ENCODE peak calls at places on chromosomes 1 and 21, in four cellular contexts. X is ovary, A is mammary epithelial cell, J is fibroblast of lung. C is an unnamed sample.

GRCh38 chr1:33094971-33095604 is 14.1 kb downstream of the AZIN2 start:
- DNase-seq in X (peak), A (peak), J (peak), C (peak)

GRCh38 chr1:9273177-9273576 is 19.5 kb upstream of the SPSB1 start:
- DNase-seq in X (no peak), A (no peak), J (no peak), C (no peak)

GRCh38 chr21:42405064-42406059 is 1.7 kb downstream of the UBASH3A start:
- DNase-seq in X (no peak), A (no peak), J (no peak), C (no peak)

GRCh38 chr21:32007461-32007860 is 134.6 kb downstream of the HUNK start:
- DNase-seq in X (no peak), A (no peak), J (peak), C (peak)

GRCh38 chr1:112317140-112317539 is 78.9 kb upstream of the CTTNBP2NL start:
- DNase-seq in X (no peak), A (no peak), J (no peak), C (no peak)

GRCh38 chr1:9603766-9604753 is 15.3 kb downstream of the TMEM201 start:
- DNase-seq in X (no peak), A (no peak), J (no peak), C (no peak)

GRCh38 chr1:64172458-64172983 is 30.9 kb upstream of the UBE2U start:
- DNase-seq in X (no peak), A (no peak), J (peak), C (no peak)

GRCh38 chr1:35115459-35116383 is 36.5 kb downstream of the ZMYM1 start:
- DNase-seq in X (no peak), A (no peak), J (peak), C (no peak)

GRCh38 chr1:234605983-234606730 is 3.8 kb downstream of the IRF2BP2 start:
- DNase-seq in X (no peak), A (peak), J (peak), C (peak)

GRCh38 chr1:7584157-7584556 is 186.9 kb upstream of the VAMP3 start:
- DNase-seq in X (no peak), A (no peak), J (no peak), C (no peak)

GRCh38 chr1:26327956-26328362 is 10.2 kb downstream of the CD52 start:
- DNase-seq in X (no peak), A (no peak), J (no peak), C (no peak)

GRCh38 chr21:45545236-45545570 is 3.0 kb upstream of the SLC19A1 start:
- DNase-seq in X (no peak), A (no peak), J (no peak), C (no peak)

GRCh38 chr21:28444131-28444530 is 548.5 kb downstream of the LTN1 start:
- DNase-seq in X (no peak), A (no peak), J (no peak), C (no peak)

GRCh38 chr1:21294266-21295058 is 4.2 kb upstream of the ECE1 start:
- DNase-seq in X (no peak), A (peak), J (peak), C (no peak)

GRCh38 chr1:220217383-220217988 is 54.8 kb downstream of the RAB3GAP2 start:
- DNase-seq in X (no peak), A (no peak), J (no peak), C (no peak)

GRCh38 chr1:28172690-28173150 is 3.8 kb downstream of the PTAFR start:
- DNase-seq in X (no peak), A (no peak), J (peak), C (no peak)

GRCh38 chr21:19853709-19854575 is 1144.3 kb upstream of the NCAM2 start:
- DNase-seq in X (no peak), A (no peak), J (no peak), C (no peak)

GRCh38 chr1:218266356-218266755 is 18.7 kb upstream of the RRP15 start:
- DNase-seq in X (no peak), A (no peak), J (peak), C (peak)

GRCh38 chr1:73162576-73162975 is 880.2 kb upstream of the NEGR1 start:
- DNase-seq in X (no peak), A (peak), J (peak), C (no peak)

GRCh38 chr1:182698977-182699672 is 14.7 kb upstream of the RGS8 start:
- DNase-seq in X (peak), A (no peak), J (no peak), C (no peak)

GRCh38 chr21:45982256-45982757 is 737 bp downstream of the COL6A1 start:
- DNase-seq in X (peak), A (no peak), J (no peak), C (no peak)

GRCh38 chr21:25428537-25428936 is 178.7 kb downstream of the MRPL39 start:
- DNase-seq in X (no peak), A (peak), J (no peak), C (no peak)

GRCh38 chr21:33403786-33404571 is 766 bp downstream of the IFNGR2 start:
- DNase-seq in X (peak), A (peak), J (peak), C (peak)

GRCh38 chr1:63690966-63691365 is 82.9 kb upstream of the ROR1 start:
- DNase-seq in X (no peak), A (no peak), J (no peak), C (peak)

GRCh38 chr1:193110246-193110645 is 5.0 kb upstream of the GLRX2 start:
- DNase-seq in X (no peak), A (no peak), J (no peak), C (no peak)

GRCh38 chr1:24904731-24905354 is 25.2 kb downstream of the RUNX3 start:
- DNase-seq in X (peak), A (no peak), J (no peak), C (no peak)

GRCh38 chr1:164726235-164726634 is 167.3 kb downstream of the PBX1 start:
- DNase-seq in X (no peak), A (peak), J (peak), C (no peak)

GRCh38 chr1:166698771-166699170 is 140.5 kb upstream of the POGK start:
- DNase-seq in X (no peak), A (no peak), J (no peak), C (no peak)

GRCh38 chr1:76279387-76279748 is 204.8 kb downstream of the ST6GALNAC3 start:
- DNase-seq in X (no peak), A (no peak), J (no peak), C (no peak)

GRCh38 chr1:115373305-115373704 is 35.3 kb upstream of the NGF start:
- DNase-seq in X (no peak), A (peak), J (peak), C (peak)

GRCh38 chr1:234617135-234617985 is 7.4 kb upstream of the IRF2BP2 start:
- DNase-seq in X (no peak), A (peak), J (peak), C (peak)

GRCh38 chr1:206941766-206942418 is 4.4 kb downstream of the PIGR start:
- DNase-seq in X (no peak), A (no peak), J (no peak), C (no peak)

GRCh38 chr1:40997096-40997495 is 17.6 kb downstream of the CTPS1 start:
- DNase-seq in X (no peak), A (no peak), J (no peak), C (no peak)

GRCh38 chr1:147072371-147073061 is 99.8 kb downstream of the PRKAB2 start:
- DNase-seq in X (no peak), A (no peak), J (no peak), C (no peak)